ENCODE peak calls at places on chromosome 18, in nine cellular contexts. K, G, O, D, I, E, U, Y and C are unnamed samples.

GRCh38 chr18:79480171-79480981 is 84.6 kb downstream of the NFATC1 start:
- DNase-seq in E (no peak), Y (no peak), D (no peak), I (no peak), O (no peak), K (peak), U (no peak), G (no peak), C (no peak)

GRCh38 chr18:41351430-41351829 is 603.6 kb upstream of the PIK3C3 start:
- DNase-seq in I (no peak), K (no peak), Y (no peak), G (no peak), D (no peak), E (no peak), O (no peak), U (no peak), C (no peak)

GRCh38 chr18:59272971-59273935 is at the start of gene RAX:
- DNase-seq in G (no peak), E (no peak), I (no peak), Y (no peak), O (no peak), U (peak), D (no peak), K (no peak), C (no peak)

GRCh38 chr18:5073026-5073944 is 123.8 kb downstream of the AKAIN1 start:
- DNase-seq in U (peak), E (no peak), G (peak), D (peak), O (peak), I (no peak), Y (peak), K (no peak), C (peak)

GRCh38 chr18:21242141-21243040 is at the start of gene GREB1L:
- DNase-seq in K (no peak), O (no peak), D (no peak), Y (peak), E (no peak), G (no peak), I (no peak), U (peak), C (peak)

GRCh38 chr18:7575465-7576026 is 8.4 kb downstream of the PTPRM start:
- DNase-seq in D (no peak), U (no peak), O (peak), G (no peak), K (no peak), I (no peak), E (no peak), Y (no peak), C (no peak)

GRCh38 chr18:79818631-79819030 is 20.9 kb downstream of the KCNG2 start:
- DNase-seq in E (no peak), G (no peak), D (no peak), U (no peak), K (no peak), Y (no peak), I (no peak), O (no peak), C (no peak)

GRCh38 chr18:47745227-47745626 is 185.2 kb downstream of the SMAD2 start:
- DNase-seq in I (no peak), G (no peak), U (no peak), E (no peak), K (no peak), O (no peak), D (no peak), Y (no peak), C (no peak)